ENCODE peak calls at places on chromosomes 16 and 17, in five cellular contexts. One of them, this sample, is unnamed.
A peak's percentile ranks its signal among the peaks of the same experiment; 100 is the strongest.

GRCh38 chr16:88084881-88085280 is 133.6 kb downstream of the BANP start:
- DNase-seq in choroid plexus epithelial cell: peak; percentile 21
- DNase-seq in tibial artery: no peak
- DNase-seq in brain microvascular endothelial cell: no peak
- DNase-seq in psoas muscle: no peak
- DNase-seq in this sample: no peak

GRCh38 chr17:62822080-62822904 is 14.2 kb upstream of the MARCHF10 start:
- DNase-seq in choroid plexus epithelial cell: peak; percentile 64
- DNase-seq in tibial artery: no peak
- DNase-seq in brain microvascular endothelial cell: peak; percentile 31
- DNase-seq in psoas muscle: no peak
- DNase-seq in this sample: no peak

GRCh38 chr17:49200423-49201083 is 9.8 kb downstream of the GNGT2 start:
- DNase-seq in choroid plexus epithelial cell: no peak
- DNase-seq in tibial artery: no peak
- DNase-seq in brain microvascular endothelial cell: no peak
- DNase-seq in psoas muscle: no peak
- DNase-seq in this sample: no peak

GRCh38 chr16:1993731-1994131 is 4.0 kb downstream of the SYNGR3 start:
- DNase-seq in choroid plexus epithelial cell: peak; percentile 43
- DNase-seq in tibial artery: no peak
- DNase-seq in brain microvascular endothelial cell: no peak
- DNase-seq in psoas muscle: peak; percentile 60
- DNase-seq in this sample: no peak

GRCh38 chr17:64992325-64992802 is 64.2 kb downstream of the GNA13 start:
- DNase-seq in choroid plexus epithelial cell: peak; percentile 6
- DNase-seq in tibial artery: no peak
- DNase-seq in brain microvascular endothelial cell: peak; percentile 18
- DNase-seq in psoas muscle: no peak
- DNase-seq in this sample: no peak

GRCh38 chr17:30332057-30332542 is 1.8 kb downstream of the TMIGD1 start:
- DNase-seq in choroid plexus epithelial cell: peak; percentile 68
- DNase-seq in tibial artery: no peak
- DNase-seq in brain microvascular endothelial cell: peak; percentile 47
- DNase-seq in psoas muscle: no peak
- DNase-seq in this sample: no peak

GRCh38 chr17:68356520-68356919 is 65.2 kb downstream of the ARSG start:
- DNase-seq in choroid plexus epithelial cell: peak; percentile 49
- DNase-seq in tibial artery: no peak
- DNase-seq in brain microvascular endothelial cell: peak; percentile 34
- DNase-seq in psoas muscle: no peak
- DNase-seq in this sample: no peak

GRCh38 chr16:85733155-85733838 is 17.6 kb downstream of the C16orf74 start:
- DNase-seq in choroid plexus epithelial cell: peak; percentile 38
- DNase-seq in tibial artery: no peak
- DNase-seq in brain microvascular endothelial cell: no peak
- DNase-seq in psoas muscle: peak; percentile 73
- DNase-seq in this sample: no peak

GRCh38 chr16:78705694-78706093 is 606.2 kb downstream of the WWOX start:
- DNase-seq in choroid plexus epithelial cell: peak; percentile 34
- DNase-seq in tibial artery: no peak
- DNase-seq in brain microvascular endothelial cell: peak; percentile 9
- DNase-seq in psoas muscle: no peak
- DNase-seq in this sample: no peak
- TF ChIP-seq CTCF in choroid plexus epithelial cell: peak; percentile 37
- TF ChIP-seq CTCF in tibial artery: peak; percentile 15
- TF ChIP-seq CTCF in brain microvascular endothelial cell: peak; percentile 14
- TF ChIP-seq CTCF in psoas muscle: peak; percentile 37
- TF ChIP-seq CTCF in this sample: no peak

GRCh38 chr17:73042809-73043685 is 49.4 kb downstream of the SLC39A11 start:
- DNase-seq in choroid plexus epithelial cell: peak; percentile 66
- DNase-seq in tibial artery: no peak
- DNase-seq in brain microvascular endothelial cell: no peak
- DNase-seq in psoas muscle: no peak
- DNase-seq in this sample: no peak
- H3K4me3 ChIP-seq in choroid plexus epithelial cell: no peak overlapping the region
- H3K4me3 ChIP-seq in tibial artery: no peak overlapping the region
- H3K4me3 ChIP-seq in brain microvascular endothelial cell: no peak overlapping the region
- H3K4me3 ChIP-seq in psoas muscle: no peak overlapping the region
- H3K4me3 ChIP-seq in this sample: no peak overlapping the region

DNA sequence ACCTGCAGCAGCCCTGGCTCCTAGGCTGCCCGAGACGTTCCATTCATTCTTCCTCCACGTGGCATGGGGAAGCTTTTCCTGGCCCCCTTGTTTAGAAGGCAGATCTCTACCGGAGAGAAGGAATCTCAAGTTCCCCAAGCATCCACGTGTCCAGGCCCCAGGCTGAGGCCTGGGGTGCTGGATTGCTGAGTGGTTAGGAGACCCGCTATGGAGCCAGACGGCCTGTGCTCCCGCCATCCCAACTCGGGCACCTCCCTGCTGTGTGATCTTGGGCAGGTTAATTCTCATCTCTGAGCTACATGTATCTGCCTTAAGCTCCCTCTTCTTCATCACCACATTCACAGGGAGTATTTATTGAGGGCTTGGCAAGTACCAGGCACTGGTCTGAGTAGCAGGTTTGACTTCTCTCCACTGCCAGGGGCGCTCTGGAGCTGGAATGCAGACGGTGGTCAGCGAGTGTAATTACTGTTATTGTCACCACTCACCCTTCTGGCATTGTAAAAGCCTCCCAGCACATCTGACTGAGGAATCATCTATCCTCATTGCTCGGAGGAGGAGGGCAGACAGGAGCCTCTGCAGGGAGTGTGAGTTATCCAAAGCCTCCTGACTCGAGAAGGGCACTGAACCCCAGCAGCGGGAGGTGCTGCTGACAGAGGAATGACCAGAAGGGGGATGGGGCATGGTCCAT is 1.1 kb upstream of the ADGRG1 start:
- DNase-seq in choroid plexus epithelial cell: peak; percentile 91
- DNase-seq in tibial artery: no peak
- DNase-seq in brain microvascular endothelial cell: peak; percentile 71
- DNase-seq in psoas muscle: peak; percentile 34
- DNase-seq in this sample: no peak
- TF ChIP-seq CTCF in choroid plexus epithelial cell: peak; percentile 59
- TF ChIP-seq CTCF in tibial artery: no peak
- TF ChIP-seq CTCF in brain microvascular endothelial cell: peak; percentile 64
- TF ChIP-seq CTCF in psoas muscle: no peak
- TF ChIP-seq CTCF in this sample: no peak

GRCh38 chr16:53913082-53913870 is 209.3 kb downstream of the FTO start:
- DNase-seq in choroid plexus epithelial cell: peak; percentile 93
- DNase-seq in tibial artery: no peak
- DNase-seq in brain microvascular endothelial cell: peak; percentile 96
- DNase-seq in psoas muscle: no peak
- DNase-seq in this sample: no peak
- H3K4me3 ChIP-seq in choroid plexus epithelial cell: no peak overlapping the region
- H3K4me3 ChIP-seq in tibial artery: no peak overlapping the region
- H3K4me3 ChIP-seq in brain microvascular endothelial cell: no peak overlapping the region
- H3K4me3 ChIP-seq in psoas muscle: no peak overlapping the region
- H3K4me3 ChIP-seq in this sample: no peak overlapping the region

This sample was measured in coronary artery.